ENCODE peak calls at places on chromosomes 5 and 9, in seven cellular contexts. L, I, H, J, S, K and R are unnamed samples.

GRCh38 chr9:137221477-137222111 is 446 bp downstream of the RNF208 start:
- DNase-seq in S (peak), H (no peak), K (no peak), L (no peak), J (peak), I (no peak), R (no peak)

GRCh38 chr9:113454914-113455761 is 8.4 kb upstream of the RGS3 start:
- DNase-seq in L (peak), I (no peak), K (peak), S (no peak), J (peak), H (peak), R (peak)

GRCh38 chr5:139415221-139415861 is 11.5 kb upstream of the SPATA24 start:
- DNase-seq in J (no peak), I (no peak), K (no peak), H (peak), S (no peak), L (no peak), R (no peak)

GRCh38 chr5:34053133-34053532 is 10.1 kb upstream of the C1QTNF3 start:
- DNase-seq in H (peak), L (peak), K (peak), I (no peak), J (no peak), S (no peak), R (peak)

GRCh38 chr9:2657427-2657826 is 35.8 kb downstream of the VLDLR start:
- DNase-seq in H (no peak), S (no peak), I (no peak), J (no peak), L (no peak), K (no peak), R (no peak)

GRCh38 chr5:62771331-62771730 is 192.7 kb downstream of the LRRC70 start:
- DNase-seq in J (no peak), H (no peak), K (no peak), I (no peak), L (no peak), S (no peak), R (no peak)

GRCh38 chr9:122180633-122181032 is 20.9 kb downstream of the MORN5 start:
- DNase-seq in H (peak), K (peak), S (no peak), J (no peak), L (peak), I (no peak), R (peak)

GRCh38 chr9:120366646-120367019 is 213.3 kb downstream of the CDK5RAP2 start:
- DNase-seq in I (no peak), H (peak), K (peak), S (no peak), J (no peak), L (peak), R (peak)

GRCh38 chr5:58327289-58327688 is 132.6 kb downstream of the PLK2 start:
- DNase-seq in J (no peak), S (no peak), L (no peak), I (no peak), H (no peak), K (no peak), R (no peak)

GRCh38 chr5:2780421-2781171 is 29.1 kb upstream of the IRX2 start:
- DNase-seq in J (no peak), S (no peak), L (no peak), K (no peak), I (no peak), H (peak), R (no peak)

GRCh38 chr5:2779459-2779858 is 28.0 kb upstream of the IRX2 start:
- DNase-seq in J (no peak), L (no peak), H (peak), K (no peak), S (no peak), I (no peak), R (no peak)

GRCh38 chr5:2782658-2783057 is 31.2 kb upstream of the IRX2 start:
- DNase-seq in S (no peak), K (no peak), H (no peak), J (no peak), L (no peak), I (no peak), R (no peak)

GRCh38 chr5:2783223-2783622 is 31.7 kb upstream of the IRX2 start:
- DNase-seq in H (no peak), S (no peak), K (no peak), J (no peak), L (no peak), I (no peak), R (no peak)
- TF ChIP-seq CTCF in H (peak), S (no peak), K (peak), J (no peak), L (peak), I (no peak), R (peak)

GRCh38 chr9:97990259-97990658 is 7.1 kb downstream of the ANP32B start:
- DNase-seq in I (no peak), L (peak), J (no peak), S (no peak), H (peak), K (peak), R (peak)
- TF ChIP-seq CTCF in I (no peak), L (peak), J (peak), S (no peak), H (peak), K (no peak), R (peak)

GRCh38 chr9:27347889-27348288 is 50.9 kb upstream of the EQTN start:
- DNase-seq in J (no peak), K (no peak), I (no peak), S (no peak), L (no peak), H (no peak), R (no peak)
- TF ChIP-seq CTCF in J (no peak), K (no peak), I (no peak), S (no peak), L (no peak), H (no peak), R (no peak)

GRCh38 chr9:132857601-132858342 is 20.3 kb downstream of the AK8 start:
- DNase-seq in H (no peak), J (no peak), K (no peak), L (peak), S (peak), I (no peak), R (no peak)
- TF ChIP-seq CTCF in H (peak), J (peak), K (no peak), L (no peak), S (no peak), I (no peak), R (peak)

DNA sequence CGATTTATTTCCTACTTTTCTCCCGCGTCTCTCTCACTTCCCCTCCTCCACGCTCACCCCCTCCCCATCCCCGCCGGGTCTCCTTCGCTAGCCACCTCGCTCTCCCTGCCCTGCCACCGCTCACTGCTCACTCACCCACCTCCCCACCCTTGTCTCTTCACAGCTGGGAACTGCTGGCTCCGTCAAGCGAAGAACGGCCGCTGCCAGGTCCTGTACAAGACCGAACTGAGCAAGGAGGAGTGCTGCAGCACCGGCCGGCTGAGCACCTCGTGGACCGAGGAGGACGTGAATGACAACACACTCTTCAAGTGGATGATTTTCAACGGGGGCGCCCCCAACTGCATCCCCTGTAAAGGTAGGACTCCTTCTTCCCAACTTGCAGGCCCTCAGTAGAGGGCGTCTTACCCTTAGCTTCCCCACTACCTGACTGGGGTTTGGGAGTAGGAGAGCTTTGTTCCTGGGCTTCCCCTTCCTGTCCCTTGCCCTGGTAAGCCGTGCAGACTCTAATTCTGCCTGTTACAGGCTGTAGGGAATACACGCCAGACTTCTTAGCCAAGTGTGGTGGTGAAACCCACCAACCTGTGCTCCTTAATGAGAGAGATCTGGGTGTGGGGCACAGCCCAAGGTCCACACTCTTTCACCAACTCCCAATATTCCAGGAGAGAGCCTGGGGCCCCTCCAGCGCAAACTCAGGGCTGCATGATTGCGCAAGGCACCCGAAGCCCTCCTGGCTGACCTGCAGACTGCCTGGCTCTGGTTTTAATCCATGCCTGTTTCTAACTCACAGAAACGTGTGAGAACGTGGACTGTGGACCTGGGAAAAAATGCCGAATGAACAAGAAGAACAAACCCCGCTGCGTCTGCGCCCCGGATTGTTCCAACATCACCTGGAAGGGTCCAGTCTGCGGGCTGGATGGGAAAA is 2.5 kb downstream of the FST start:
- DNase-seq in K (no peak), J (peak), L (peak), S (peak), I (peak), H (no peak), R (no peak)
- TF ChIP-seq CTCF in K (peak), J (peak), L (peak), S (no peak), I (no peak), H (peak), R (peak)

GRCh38 chr5:78433972-78434371 is 73.6 kb downstream of the SCAMP1 start:
- DNase-seq in I (no peak), H (no peak), L (no peak), S (no peak), K (no peak), J (no peak), R (no peak)
- TF ChIP-seq CTCF in I (no peak), H (no peak), L (no peak), S (no peak), K (no peak), J (no peak), R (no peak)